ENCODE peak calls at places on chromosomes 7 and 10, in five cellular contexts. One of them, this sample, is unnamed.
A peak's percentile ranks its signal among the peaks of the same experiment; 100 is the strongest.

GRCh38 chr7:29319719-29320521 is 125.3 kb downstream of the CHN2 start:
- DNase-seq in stomach: no peak
- DNase-seq in central memory CD4-positive, alpha-beta T cell: no peak
- DNase-seq in caudate nucleus: peak; percentile 64
- DNase-seq in CD8-positive, alpha-beta T cell: no peak
- DNase-seq in this sample: peak; percentile 25

GRCh38 chr10:107159871-107160270 is 4.6 kb downstream of the SORCS1 start:
- DNase-seq in stomach: no peak
- DNase-seq in central memory CD4-positive, alpha-beta T cell: no peak
- DNase-seq in caudate nucleus: peak; percentile 3
- DNase-seq in CD8-positive, alpha-beta T cell: no peak
- DNase-seq in this sample: no peak

GRCh38 chr7:26399309-26399610 is 107.6 kb downstream of the SNX10 start:
- DNase-seq in stomach: peak; percentile 28
- DNase-seq in central memory CD4-positive, alpha-beta T cell: no peak
- DNase-seq in caudate nucleus: peak; percentile 58
- DNase-seq in CD8-positive, alpha-beta T cell: no peak
- DNase-seq in this sample: peak; percentile 50

GRCh38 chr7:101667399-101667798 is 38.3 kb upstream of the MYL10 start:
- DNase-seq in stomach: no peak
- DNase-seq in central memory CD4-positive, alpha-beta T cell: no peak
- DNase-seq in caudate nucleus: no peak
- DNase-seq in CD8-positive, alpha-beta T cell: no peak
- DNase-seq in this sample: no peak

GRCh38 chr7:32762894-32763293 is 128.7 kb downstream of the KBTBD2 start:
- DNase-seq in stomach: no peak
- DNase-seq in central memory CD4-positive, alpha-beta T cell: no peak
- DNase-seq in caudate nucleus: no peak
- DNase-seq in CD8-positive, alpha-beta T cell: no peak
- DNase-seq in this sample: peak; percentile 54

GRCh38 chr10:5965266-5965665 is 12.1 kb downstream of the IL15RA start:
- DNase-seq in stomach: peak; percentile 65
- DNase-seq in central memory CD4-positive, alpha-beta T cell: no peak
- DNase-seq in caudate nucleus: no peak
- DNase-seq in CD8-positive, alpha-beta T cell: no peak
- DNase-seq in this sample: no peak

GRCh38 chr7:17274551-17275245 is 23.8 kb upstream of the AHR start:
- DNase-seq in stomach: no peak
- DNase-seq in central memory CD4-positive, alpha-beta T cell: no peak
- DNase-seq in caudate nucleus: no peak
- DNase-seq in CD8-positive, alpha-beta T cell: no peak
- DNase-seq in this sample: no peak

GRCh38 chr10:48309711-48310226 is 3.3 kb downstream of the MAPK8 start:
- DNase-seq in stomach: no peak
- DNase-seq in central memory CD4-positive, alpha-beta T cell: no peak
- DNase-seq in caudate nucleus: no peak
- DNase-seq in CD8-positive, alpha-beta T cell: no peak
- DNase-seq in this sample: no peak

GRCh38 chr7:137804819-137805218 is 42.0 kb downstream of the DGKI start:
- DNase-seq in stomach: no peak
- DNase-seq in central memory CD4-positive, alpha-beta T cell: no peak
- DNase-seq in caudate nucleus: no peak
- DNase-seq in CD8-positive, alpha-beta T cell: no peak
- DNase-seq in this sample: no peak

GRCh38 chr7:98418271-98418635 is 17.4 kb upstream of the BAIAP2L1 start:
- DNase-seq in stomach: no peak
- DNase-seq in central memory CD4-positive, alpha-beta T cell: no peak
- DNase-seq in caudate nucleus: no peak
- DNase-seq in CD8-positive, alpha-beta T cell: no peak
- DNase-seq in this sample: no peak

GRCh38 chr10:103790580-103790979 is 64.8 kb downstream of the SH3PXD2A start:
- DNase-seq in stomach: no peak
- DNase-seq in central memory CD4-positive, alpha-beta T cell: no peak
- DNase-seq in caudate nucleus: no peak
- DNase-seq in CD8-positive, alpha-beta T cell: no peak
- DNase-seq in this sample: no peak

GRCh38 chr10:72229261-72230251 is 13.5 kb upstream of the ASCC1 start:
- DNase-seq in stomach: no peak
- DNase-seq in central memory CD4-positive, alpha-beta T cell: no peak
- DNase-seq in caudate nucleus: no peak
- DNase-seq in CD8-positive, alpha-beta T cell: no peak
- DNase-seq in this sample: no peak

GRCh38 chr10:47337243-47337642 is 10.9 kb upstream of the RBP3 start:
- DNase-seq in stomach: peak; percentile 2
- DNase-seq in central memory CD4-positive, alpha-beta T cell: no peak
- DNase-seq in caudate nucleus: no peak
- DNase-seq in CD8-positive, alpha-beta T cell: no peak
- DNase-seq in this sample: no peak

GRCh38 chr7:38229386-38229785 is 44.0 kb downstream of the TARP start:
- DNase-seq in stomach: no peak
- DNase-seq in central memory CD4-positive, alpha-beta T cell: no peak
- DNase-seq in caudate nucleus: no peak
- DNase-seq in CD8-positive, alpha-beta T cell: no peak
- DNase-seq in this sample: no peak

GRCh38 chr10:71740069-71740468 is 20.5 kb upstream of the C10orf105 start:
- DNase-seq in stomach: no peak
- DNase-seq in central memory CD4-positive, alpha-beta T cell: no peak
- DNase-seq in caudate nucleus: no peak
- DNase-seq in CD8-positive, alpha-beta T cell: no peak
- DNase-seq in this sample: no peak

GRCh38 chr7:36276428-36277246 is 113.0 kb upstream of the ANLN start:
- DNase-seq in stomach: no peak
- DNase-seq in central memory CD4-positive, alpha-beta T cell: no peak
- DNase-seq in caudate nucleus: no peak
- DNase-seq in CD8-positive, alpha-beta T cell: no peak
- DNase-seq in this sample: no peak

GRCh38 chr7:43391518-43391917 is 191.4 kb upstream of the STK17A start:
- DNase-seq in stomach: no peak
- DNase-seq in central memory CD4-positive, alpha-beta T cell: no peak
- DNase-seq in caudate nucleus: no peak
- DNase-seq in CD8-positive, alpha-beta T cell: no peak
- DNase-seq in this sample: peak; percentile 56

GRCh38 chr10:36801660-36802059 is 323.7 kb upstream of the ANKRD30A start:
- DNase-seq in stomach: no peak
- DNase-seq in central memory CD4-positive, alpha-beta T cell: no peak
- DNase-seq in caudate nucleus: no peak
- DNase-seq in CD8-positive, alpha-beta T cell: no peak
- DNase-seq in this sample: no peak

GRCh38 chr7:25216837-25217236 is 11.4 kb downstream of the NPVF start:
- DNase-seq in stomach: no peak
- DNase-seq in central memory CD4-positive, alpha-beta T cell: peak; percentile 11
- DNase-seq in caudate nucleus: no peak
- DNase-seq in CD8-positive, alpha-beta T cell: no peak
- DNase-seq in this sample: peak; percentile 72

GRCh38 chr7:158924956-158925355 is 68.6 kb downstream of the DYNC2I1 start:
- DNase-seq in stomach: no peak
- DNase-seq in central memory CD4-positive, alpha-beta T cell: no peak
- DNase-seq in caudate nucleus: no peak
- DNase-seq in CD8-positive, alpha-beta T cell: no peak
- DNase-seq in this sample: no peak

GRCh38 chr7:33334349-33334748 is 205.0 kb downstream of the BBS9 start:
- DNase-seq in stomach: no peak
- DNase-seq in central memory CD4-positive, alpha-beta T cell: no peak
- DNase-seq in caudate nucleus: no peak
- DNase-seq in CD8-positive, alpha-beta T cell: no peak
- DNase-seq in this sample: peak; percentile 84